ENCODE peak calls at places on chromosome 4, in five cellular contexts. C is GM20000; X is CD8-positive, alpha-beta memory T cell; V is left ventricle myocardium inferior; G is sigmoid colon. B is an unnamed sample.

GRCh38 chr4:55866973-55867574 is 13.6 kb downstream of the EXOC1 start:
- DNase-seq in C (peak; percentile 31), X (peak; percentile 42), V (no peak), G (no peak), B (no peak)

GRCh38 chr4:84966382-84967291 is at the start of gene WDFY3:
- DNase-seq in C (peak; percentile 55), X (no peak), V (peak; percentile 79), G (peak; percentile 94), B (peak; percentile 94)

GRCh38 chr4:173319696-173320095 is 14.5 kb downstream of the HMGB2 start:
- DNase-seq in C (no peak), X (no peak), V (no peak), G (no peak), B (no peak)

GRCh38 chr4:168527560-168527959 is 30.7 kb downstream of the PALLD start:
- DNase-seq in C (no peak), X (no peak), V (no peak), G (no peak), B (no peak)

GRCh38 chr4:121873604-121874003 is 3.3 kb upstream of the BBS7 start:
- DNase-seq in C (peak; percentile 19), X (no peak), V (no peak), G (no peak), B (no peak)

GRCh38 chr4:123924536-123924935 is 527.9 kb downstream of the SPRY1 start:
- DNase-seq in C (no peak), X (no peak), V (no peak), G (no peak), B (no peak)

GRCh38 chr4:45241976-45242375 is 515.6 kb upstream of the GNPDA2 start:
- DNase-seq in C (no peak), X (no peak), V (no peak), G (no peak), B (no peak)

GRCh38 chr4:83113429-83113786 is 1.1 kb downstream of the PLAC8 start:
- DNase-seq in C (no peak), X (no peak), V (no peak), G (no peak), B (no peak)

GRCh38 chr4:56787380-56787779 is 34.1 kb downstream of the SPINK2 start:
- DNase-seq in C (no peak), X (no peak), V (no peak), G (peak; percentile 68), B (peak; percentile 65)

GRCh38 chr4:95263960-95264359 is 284.8 kb downstream of the UNC5C start:
- DNase-seq in C (no peak), X (no peak), V (no peak), G (no peak), B (no peak)

GRCh38 chr4:47084111-47084510 is 52.7 kb downstream of the GABRB1 start:
- DNase-seq in C (no peak), X (no peak), V (no peak), G (no peak), B (no peak)

GRCh38 chr4:152691761-152692160 is 12.0 kb upstream of the TMEM154 start:
- DNase-seq in C (no peak), X (no peak), V (no peak), G (no peak), B (no peak)

GRCh38 chr4:7964890-7965662 is 25.4 kb upstream of the AFAP1 start:
- DNase-seq in C (no peak), X (no peak), V (peak; percentile 60), G (peak; percentile 83), B (peak; percentile 84)

GRCh38 chr4:55329012-55329411 is 17.0 kb upstream of the SRD5A3 start:
- DNase-seq in C (no peak), X (no peak), V (no peak), G (no peak), B (no peak)

GRCh38 chr4:103199009-103199408 is 866 bp upstream of the CENPE start:
- DNase-seq in C (no peak), X (no peak), V (no peak), G (no peak), B (no peak)

GRCh38 chr4:173332963-173333657 is 1.0 kb downstream of the HMGB2 start:
- DNase-seq in C (peak; percentile 10), X (no peak), V (no peak), G (no peak), B (no peak)

GRCh38 chr4:55887594-55887993 is 34.1 kb downstream of the EXOC1 start:
- DNase-seq in C (no peak), X (no peak), V (no peak), G (no peak), B (no peak)

GRCh38 chr4:3414421-3415279 is 27.1 kb upstream of the HGFAC start:
- DNase-seq in C (no peak), X (no peak), V (no peak), G (peak; percentile 59), B (no peak)

GRCh38 chr4:106366026-106366425 is 2.6 kb downstream of the GIMD1 start:
- DNase-seq in C (no peak), X (no peak), V (no peak), G (no peak), B (no peak)

GRCh38 chr4:26157541-26157940 is 163.3 kb upstream of the RBPJ start:
- DNase-seq in C (no peak), X (no peak), V (no peak), G (no peak), B (no peak)

GRCh38 chr4:185847352-185848078 is 35.5 kb upstream of the SORBS2 start:
- DNase-seq in C (no peak), X (no peak), V (peak; percentile 76), G (no peak), B (peak; percentile 96)

GRCh38 chr4:133151301-133151680 is 2.2 kb downstream of the PCDH10 start:
- DNase-seq in C (peak; percentile 13), X (no peak), V (no peak), G (peak; percentile 48), B (no peak)

GRCh38 chr4:125649452-125649851 is 334.7 kb downstream of the FAT4 start:
- DNase-seq in C (no peak), X (no peak), V (no peak), G (no peak), B (no peak)

GRCh38 chr4:148007303-148007702 is 275.4 kb downstream of the ARHGAP10 start:
- DNase-seq in C (no peak), X (no peak), V (no peak), G (peak; percentile 76), B (peak; percentile 85)

GRCh38 chr4:96164814-96165351 is 325.0 kb downstream of the PDHA2 start:
- DNase-seq in C (no peak), X (no peak), V (no peak), G (no peak), B (no peak)

GRCh38 chr4:77465271-77465670 is 140.3 kb upstream of the CXCL13 start:
- DNase-seq in C (no peak), X (no peak), V (no peak), G (no peak), B (no peak)

GRCh38 chr4:88940506-88940905 is 116.5 kb downstream of the FAM13A start:
- DNase-seq in C (no peak), X (peak; percentile 27), V (no peak), G (no peak), B (no peak)

GRCh38 chr4:186029731-186030421 is 39.1 kb upstream of the TLR3 start:
- DNase-seq in C (no peak), X (no peak), V (peak; percentile 83), G (peak; percentile 90), B (no peak)

GRCh38 chr4:95431678-95432077 is 117.1 kb downstream of the UNC5C start:
- DNase-seq in C (no peak), X (no peak), V (no peak), G (no peak), B (no peak)

GRCh38 chr4:113659127-113659526 is 102.4 kb downstream of the CAMK2D start:
- DNase-seq in C (no peak), X (no peak), V (no peak), G (no peak), B (no peak)

GRCh38 chr4:40665844-40666243 is 36.2 kb upstream of the RBM47 start:
- DNase-seq in C (no peak), X (no peak), V (no peak), G (no peak), B (no peak)

GRCh38 chr4:183906736-183907651 is 1.9 kb downstream of the STOX2 start:
- DNase-seq in C (no peak), X (no peak), V (no peak), G (peak; percentile 64), B (peak; percentile 72)

GRCh38 chr4:13938299-13938698 is 310.8 kb upstream of the BOD1L1 start:
- DNase-seq in C (no peak), X (no peak), V (no peak), G (no peak), B (no peak)

B was measured in islet precursor cell.